ENCODE peak calls at places on chromosomes 7 and 10, in four cellular contexts. One of them, this sample, is unnamed.

GRCh38 chr10:50622497-50623298 is 1.1 kb downstream of the SGMS1 start:
- DNase-seq in CD4-positive, alpha-beta T cell: peak
- DNase-seq in NCI-H1092: no peak
- DNase-seq in naive B cell: no peak
- DNase-seq in this sample: peak

GRCh38 chr10:51272580-51272979 is 198.3 kb downstream of the PRKG1 start:
- DNase-seq in CD4-positive, alpha-beta T cell: no peak
- DNase-seq in NCI-H1092: no peak
- DNase-seq in naive B cell: no peak
- DNase-seq in this sample: no peak

GRCh38 chr7:28623863-28624262 is 211.5 kb downstream of the CREB5 start:
- DNase-seq in CD4-positive, alpha-beta T cell: no peak
- DNase-seq in NCI-H1092: no peak
- DNase-seq in naive B cell: no peak
- DNase-seq in this sample: no peak

GRCh38 chr7:113263749-113264148 is 145.4 kb upstream of the SMIM30 start:
- DNase-seq in CD4-positive, alpha-beta T cell: no peak
- DNase-seq in NCI-H1092: no peak
- DNase-seq in naive B cell: no peak
- DNase-seq in this sample: no peak

GRCh38 chr7:132276252-132276651 is 300.0 kb downstream of the PLXNA4 start:
- DNase-seq in CD4-positive, alpha-beta T cell: no peak
- DNase-seq in NCI-H1092: peak
- DNase-seq in naive B cell: no peak
- DNase-seq in this sample: no peak

GRCh38 chr7:42914009-42914725 is 2.3 kb upstream of the C7orf25 start:
- DNase-seq in CD4-positive, alpha-beta T cell: no peak
- DNase-seq in NCI-H1092: no peak
- DNase-seq in naive B cell: no peak
- DNase-seq in this sample: no peak

GRCh38 chr7:74083928-74084721 is 521 bp downstream of the LIMK1 start:
- DNase-seq in CD4-positive, alpha-beta T cell: peak
- DNase-seq in NCI-H1092: peak
- DNase-seq in naive B cell: no peak
- DNase-seq in this sample: no peak

GRCh38 chr7:47454066-47454950 is 127.6 kb downstream of the TNS3 start:
- DNase-seq in CD4-positive, alpha-beta T cell: no peak
- DNase-seq in NCI-H1092: no peak
- DNase-seq in naive B cell: no peak
- DNase-seq in this sample: no peak

GRCh38 chr10:124629410-124629809 is 114.8 kb downstream of the FAM53B start:
- DNase-seq in CD4-positive, alpha-beta T cell: no peak
- DNase-seq in NCI-H1092: no peak
- DNase-seq in naive B cell: no peak
- DNase-seq in this sample: no peak

GRCh38 chr7:74656421-74656910 is 1.1 kb upstream of the GTF2I start:
- DNase-seq in CD4-positive, alpha-beta T cell: peak
- DNase-seq in NCI-H1092: peak
- DNase-seq in naive B cell: no peak
- DNase-seq in this sample: no peak

GRCh38 chr10:15113766-15114165 is 16.6 kb downstream of the RPP38 start:
- DNase-seq in CD4-positive, alpha-beta T cell: no peak
- DNase-seq in NCI-H1092: no peak
- DNase-seq in naive B cell: no peak
- DNase-seq in this sample: no peak

GRCh38 chr10:114996542-114996941 is 58.5 kb downstream of the TRUB1 start:
- DNase-seq in CD4-positive, alpha-beta T cell: no peak
- DNase-seq in NCI-H1092: no peak
- DNase-seq in naive B cell: no peak
- DNase-seq in this sample: no peak

GRCh38 chr7:1092806-1093505 is 5.0 kb downstream of the GPER1 start:
- DNase-seq in CD4-positive, alpha-beta T cell: no peak
- DNase-seq in NCI-H1092: no peak
- DNase-seq in naive B cell: no peak
- DNase-seq in this sample: no peak

GRCh38 chr10:27481486-27481885 is 22.6 kb upstream of the RAB18 start:
- DNase-seq in CD4-positive, alpha-beta T cell: no peak
- DNase-seq in NCI-H1092: no peak
- DNase-seq in naive B cell: no peak
- DNase-seq in this sample: no peak

GRCh38 chr10:9608592-9608991 is 1409.1 kb upstream of the CELF2 start:
- DNase-seq in CD4-positive, alpha-beta T cell: no peak
- DNase-seq in NCI-H1092: no peak
- DNase-seq in naive B cell: no peak
- DNase-seq in this sample: no peak

GRCh38 chr10:105691811-105692210 is 1050.7 kb downstream of the SORCS3 start:
- DNase-seq in CD4-positive, alpha-beta T cell: no peak
- DNase-seq in NCI-H1092: no peak
- DNase-seq in naive B cell: no peak
- DNase-seq in this sample: no peak

GRCh38 chr7:51034531-51035264 is 252.0 kb upstream of the GRB10 start:
- DNase-seq in CD4-positive, alpha-beta T cell: no peak
- DNase-seq in NCI-H1092: no peak
- DNase-seq in naive B cell: no peak
- DNase-seq in this sample: no peak

GRCh38 chr10:75019360-75019759 is 92.1 kb upstream of the SAMD8 start:
- DNase-seq in CD4-positive, alpha-beta T cell: no peak
- DNase-seq in NCI-H1092: no peak
- DNase-seq in naive B cell: peak
- DNase-seq in this sample: no peak

GRCh38 chr10:3186365-3186764 is 13.8 kb upstream of the PITRM1 start:
- DNase-seq in CD4-positive, alpha-beta T cell: peak
- DNase-seq in NCI-H1092: no peak
- DNase-seq in naive B cell: no peak
- DNase-seq in this sample: no peak